ENCODE peak calls at places on chromosomes 13 and 19, in four cellular contexts. One of them, this sample, is unnamed.

GRCh38 chr13:77715233-77715891 is 17.9 kb downstream of the SLAIN1 start:
- DNase-seq in ascending aorta: no peak
- DNase-seq in aorta: no peak
- DNase-seq in A549: no peak
- DNase-seq in this sample: no peak

GRCh38 chr13:28583661-28584091 is 75.3 kb upstream of the POMP start:
- DNase-seq in aorta: no peak
- DNase-seq in A549: no peak
- DNase-seq in ascending aorta: no peak
- DNase-seq in this sample: no peak

GRCh38 chr19:15332311-15332996 is at the start of gene BRD4:
- DNase-seq in aorta: peak
- DNase-seq in ascending aorta: no peak
- DNase-seq in A549: peak
- DNase-seq in this sample: no peak

GRCh38 chr13:27022571-27023311 is 148.9 kb downstream of the USP12 start:
- DNase-seq in A549: peak
- DNase-seq in aorta: no peak
- DNase-seq in ascending aorta: no peak
- DNase-seq in this sample: no peak

GRCh38 chr13:113816925-113817859 is 46.7 kb downstream of the GAS6 start:
- DNase-seq in aorta: peak
- DNase-seq in A549: peak
- DNase-seq in ascending aorta: peak
- DNase-seq in this sample: peak

GRCh38 chr19:5826531-5827341 is 12.8 kb downstream of the FUT6 start:
- DNase-seq in aorta: no peak
- DNase-seq in ascending aorta: no peak
- DNase-seq in A549: peak
- DNase-seq in this sample: no peak

GRCh38 chr19:34998777-34999497 is 1.2 kb upstream of the GRAMD1A start:
- DNase-seq in aorta: no peak
- DNase-seq in A549: no peak
- DNase-seq in ascending aorta: no peak
- DNase-seq in this sample: no peak

GRCh38 chr13:30963794-30964193 is 31.3 kb downstream of the TEX26 start:
- DNase-seq in aorta: no peak
- DNase-seq in ascending aorta: no peak
- DNase-seq in A549: no peak
- DNase-seq in this sample: no peak

GRCh38 chr19:4575267-4575793 is 15.8 kb upstream of the SEMA6B start:
- DNase-seq in ascending aorta: no peak
- DNase-seq in aorta: no peak
- DNase-seq in A549: peak
- DNase-seq in this sample: no peak

GRCh38 chr19:17234911-17235617 is 9.0 kb downstream of the OCEL1 start:
- DNase-seq in aorta: peak
- DNase-seq in ascending aorta: no peak
- DNase-seq in A549: peak
- DNase-seq in this sample: no peak

GRCh38 chr13:104943331-104943730 is 1592.1 kb downstream of the EFNB2 start:
- DNase-seq in aorta: no peak
- DNase-seq in ascending aorta: no peak
- DNase-seq in A549: no peak
- DNase-seq in this sample: no peak

GRCh38 chr13:100983111-100983510 is 308.5 kb upstream of the TMTC4 start:
- DNase-seq in A549: no peak
- DNase-seq in aorta: no peak
- DNase-seq in ascending aorta: no peak
- DNase-seq in this sample: no peak
- H3K27ac ChIP-seq in A549: no peak
- H3K27ac ChIP-seq in aorta: no peak
- H3K27ac ChIP-seq in ascending aorta: no peak
- H3K27ac ChIP-seq in this sample: no peak

GRCh38 chr13:53127378-53127777 is 98.8 kb downstream of the OLFM4 start:
- DNase-seq in aorta: no peak
- DNase-seq in ascending aorta: no peak
- DNase-seq in A549: no peak
- DNase-seq in this sample: no peak
- H3K27ac ChIP-seq in aorta: no peak
- H3K27ac ChIP-seq in ascending aorta: no peak
- H3K27ac ChIP-seq in A549: no peak
- H3K27ac ChIP-seq in this sample: no peak

GRCh38 chr13:50909605-50910482 is at the start of gene RNASEH2B:
- DNase-seq in aorta: peak
- DNase-seq in A549: peak
- DNase-seq in ascending aorta: no peak
- DNase-seq in this sample: no peak
- H3K27ac ChIP-seq in aorta: peak
- H3K27ac ChIP-seq in A549: peak
- H3K27ac ChIP-seq in ascending aorta: peak
- H3K27ac ChIP-seq in this sample: peak

GRCh38 chr13:111964411-111965035 is 102.4 kb upstream of the SOX1 start:
- DNase-seq in A549: no peak
- DNase-seq in ascending aorta: no peak
- DNase-seq in aorta: no peak
- DNase-seq in this sample: no peak

GRCh38 chr13:111968611-111969010 is 98.3 kb upstream of the SOX1 start:
- DNase-seq in aorta: no peak
- DNase-seq in ascending aorta: no peak
- DNase-seq in A549: no peak
- DNase-seq in this sample: no peak

GRCh38 chr13:111965466-111966214 is 101.3 kb upstream of the SOX1 start:
- DNase-seq in aorta: no peak
- DNase-seq in A549: no peak
- DNase-seq in ascending aorta: no peak
- DNase-seq in this sample: no peak

GRCh38 chr13:111967572-111968201 is 99.3 kb upstream of the SOX1 start:
- DNase-seq in aorta: no peak
- DNase-seq in A549: no peak
- DNase-seq in ascending aorta: no peak
- DNase-seq in this sample: no peak

GRCh38 chr13:111966969-111967368 is 100.0 kb upstream of the SOX1 start:
- DNase-seq in A549: no peak
- DNase-seq in ascending aorta: no peak
- DNase-seq in aorta: no peak
- DNase-seq in this sample: no peak
- H3K27ac ChIP-seq in A549: no peak
- H3K27ac ChIP-seq in ascending aorta: no peak
- H3K27ac ChIP-seq in aorta: no peak
- H3K27ac ChIP-seq in this sample: no peak

GRCh38 chr13:46852168-46852567 is 44.7 kb downstream of the HTR2A start:
- DNase-seq in aorta: no peak
- DNase-seq in ascending aorta: no peak
- DNase-seq in A549: no peak
- DNase-seq in this sample: no peak

GRCh38 chr13:46846736-46847135 is 49.8 kb upstream of the ESD start:
- DNase-seq in ascending aorta: no peak
- DNase-seq in aorta: no peak
- DNase-seq in A549: no peak
- DNase-seq in this sample: no peak

GRCh38 chr13:46845146-46845545 is 48.2 kb upstream of the ESD start:
- DNase-seq in ascending aorta: no peak
- DNase-seq in aorta: no peak
- DNase-seq in A549: no peak
- DNase-seq in this sample: no peak

GRCh38 chr13:46855166-46855565 is 41.7 kb downstream of the HTR2A start:
- DNase-seq in A549: no peak
- DNase-seq in aorta: no peak
- DNase-seq in ascending aorta: no peak
- DNase-seq in this sample: no peak

GRCh38 chr13:46850214-46850613 is 46.6 kb downstream of the HTR2A start:
- DNase-seq in aorta: no peak
- DNase-seq in ascending aorta: no peak
- DNase-seq in A549: no peak
- DNase-seq in this sample: no peak
- H3K27ac ChIP-seq in aorta: no peak
- H3K27ac ChIP-seq in ascending aorta: no peak
- H3K27ac ChIP-seq in A549: no peak
- H3K27ac ChIP-seq in this sample: no peak

GRCh38 chr19:51462681-51463080 is 4.4 kb upstream of the SIGLEC8 start:
- DNase-seq in A549: no peak
- DNase-seq in aorta: no peak
- DNase-seq in ascending aorta: no peak
- DNase-seq in this sample: no peak
- H3K27ac ChIP-seq in A549: no peak
- H3K27ac ChIP-seq in aorta: no peak
- H3K27ac ChIP-seq in ascending aorta: no peak
- H3K27ac ChIP-seq in this sample: no peak

DNA sequence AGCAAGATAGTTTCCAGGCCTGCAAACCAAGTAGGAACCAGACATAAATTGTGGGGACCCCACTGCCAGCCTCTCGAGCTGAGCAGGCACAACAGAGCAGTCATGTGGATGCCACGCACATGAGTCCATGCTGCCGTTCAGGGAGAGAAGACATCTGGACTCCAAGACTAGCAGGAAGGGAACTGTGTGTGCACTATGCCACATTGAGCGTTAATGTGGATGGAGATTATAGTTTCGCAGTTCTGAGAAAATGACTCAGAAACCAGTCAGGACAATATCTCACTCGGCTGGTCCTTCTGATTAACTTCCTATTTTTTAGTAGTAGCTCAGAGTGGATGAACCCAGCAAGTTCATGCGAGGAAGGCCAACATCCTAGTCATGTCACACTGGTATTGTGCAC is 124.9 kb downstream of the CRYL1 start:
- DNase-seq in ascending aorta: no peak
- DNase-seq in A549: no peak
- DNase-seq in aorta: no peak
- DNase-seq in this sample: peak
- H3K27ac ChIP-seq in ascending aorta: no peak
- H3K27ac ChIP-seq in A549: no peak
- H3K27ac ChIP-seq in aorta: no peak
- H3K27ac ChIP-seq in this sample: peak

GRCh38 chr19:33288666-33289065 is 13.7 kb downstream of the CEBPA start:
- DNase-seq in A549: no peak
- DNase-seq in aorta: no peak
- DNase-seq in ascending aorta: no peak
- DNase-seq in this sample: no peak

GRCh38 chr19:33285441-33285927 is 16.9 kb downstream of the CEBPA start:
- DNase-seq in aorta: peak
- DNase-seq in A549: no peak
- DNase-seq in ascending aorta: no peak
- DNase-seq in this sample: no peak

GRCh38 chr19:33289261-33289660 is 13.1 kb downstream of the CEBPA start:
- DNase-seq in ascending aorta: no peak
- DNase-seq in A549: no peak
- DNase-seq in aorta: no peak
- DNase-seq in this sample: no peak

GRCh38 chr19:33286899-33287298 is 15.4 kb downstream of the CEBPA start:
- DNase-seq in aorta: peak
- DNase-seq in ascending aorta: no peak
- DNase-seq in A549: no peak
- DNase-seq in this sample: no peak

DNA sequence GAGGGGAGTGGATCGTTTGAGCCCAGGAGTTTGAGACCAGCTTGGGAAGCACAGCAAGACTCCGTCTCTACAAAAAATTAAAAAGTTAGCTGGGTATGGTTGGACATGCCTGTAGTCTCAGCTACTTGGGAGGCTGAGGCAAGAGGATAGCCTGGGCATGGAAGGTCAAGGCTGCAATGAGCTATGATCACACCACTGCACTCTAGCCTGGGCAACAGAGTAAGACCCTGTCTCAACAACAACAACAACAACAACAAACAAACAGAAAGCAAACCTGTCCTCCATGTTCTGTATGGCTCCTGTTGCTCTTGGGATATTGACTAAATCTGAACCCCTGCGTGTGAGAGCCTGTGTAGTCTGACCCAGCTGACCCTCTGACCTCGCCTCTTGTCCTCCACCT is 14.9 kb downstream of the CEBPA start:
- DNase-seq in A549: no peak
- DNase-seq in aorta: peak
- DNase-seq in ascending aorta: no peak
- DNase-seq in this sample: no peak
- H3K27ac ChIP-seq in A549: no peak
- H3K27ac ChIP-seq in aorta: no peak
- H3K27ac ChIP-seq in ascending aorta: no peak
- H3K27ac ChIP-seq in this sample: no peak

DNA sequence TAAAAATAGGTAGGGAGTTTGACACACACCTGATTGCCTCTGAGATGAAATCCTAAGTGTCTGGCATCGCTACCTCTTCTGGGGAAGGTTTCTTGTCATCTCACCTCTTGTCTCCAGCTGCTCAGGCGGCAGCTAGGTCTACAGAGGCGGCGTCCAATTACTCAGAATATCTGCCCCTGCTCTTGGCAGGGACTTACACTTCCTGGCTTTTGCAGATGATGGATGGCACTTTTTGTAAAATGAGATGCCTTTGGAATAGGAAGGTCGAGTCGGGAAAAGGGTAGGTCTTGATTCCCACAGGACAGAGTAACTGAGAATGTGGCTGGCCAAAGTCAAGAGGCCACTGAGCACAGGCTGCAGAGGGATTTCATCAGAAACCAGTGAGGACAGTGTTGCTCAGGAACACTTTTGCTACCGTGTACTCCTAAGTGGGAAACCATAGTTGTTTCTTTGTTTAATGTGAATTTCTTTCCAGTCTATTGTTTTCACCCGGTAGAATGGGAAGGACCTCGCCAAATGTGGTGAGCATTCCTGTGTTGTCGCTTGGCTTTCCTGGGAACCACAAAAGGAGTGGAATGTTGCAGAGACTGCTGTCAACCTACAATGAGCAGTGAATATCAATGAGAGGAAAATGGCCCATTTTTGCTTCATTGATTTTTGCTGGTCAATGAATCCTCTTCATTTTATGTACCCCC is 383.7 kb downstream of the HS6ST3 start:
- DNase-seq in ascending aorta: no peak
- DNase-seq in aorta: no peak
- DNase-seq in A549: no peak
- DNase-seq in this sample: no peak
- H3K27ac ChIP-seq in ascending aorta: no peak
- H3K27ac ChIP-seq in aorta: no peak
- H3K27ac ChIP-seq in A549: no peak
- H3K27ac ChIP-seq in this sample: no peak

DNA sequence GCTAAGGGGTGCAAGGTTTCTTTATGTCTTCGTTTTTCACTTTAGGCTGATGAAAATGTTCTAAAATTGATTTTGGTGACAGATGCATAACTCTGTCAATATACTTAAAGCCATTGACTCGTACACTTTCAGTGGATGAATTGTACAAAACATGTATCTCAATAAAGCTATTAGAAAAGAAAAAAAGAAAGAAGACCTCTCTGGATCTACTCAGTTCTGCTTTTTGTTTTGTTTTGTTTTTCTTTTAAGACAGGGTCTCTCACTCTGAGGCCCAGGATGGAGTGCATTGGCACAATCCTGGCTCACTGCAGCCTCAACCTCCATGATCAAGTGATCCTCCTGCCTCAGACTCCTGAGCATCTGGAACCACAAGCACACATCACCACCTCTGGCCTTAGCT is 3.5 kb downstream of the SIGLEC5 start:
- DNase-seq in A549: no peak
- DNase-seq in ascending aorta: no peak
- DNase-seq in aorta: no peak
- DNase-seq in this sample: no peak
- H3K27ac ChIP-seq in A549: no peak
- H3K27ac ChIP-seq in ascending aorta: no peak
- H3K27ac ChIP-seq in aorta: no peak
- H3K27ac ChIP-seq in this sample: no peak

This sample was measured in epithelial cell of prostate.